ENCODE peak calls at places on chromosomes 2 and 18, in eight cellular contexts. One of them, this sample, is unnamed.

GRCh38 chr18:74951165-74951760 is 257.7 kb downstream of the PTGR3 start:
- DNase-seq in GM03348: peak
- DNase-seq in T-helper 9 cell: no peak
- DNase-seq in iPS-NIHi11: no peak
- DNase-seq in stimulated activated CD4-positive, alpha-beta T cell treated with anti-CD3 and anti-CD28 coated beads, Interleukin-15, amount 100 ng/mL, for 1 hour: no peak
- DNase-seq in MG63: peak
- DNase-seq in Right ventricle myocardium superior: peak
- DNase-seq in tibial artery: peak
- DNase-seq in this sample: peak

GRCh38 chr2:160336091-160336490 is 136.0 kb upstream of the ITGB6 start:
- DNase-seq in iPS-NIHi11: no peak
- DNase-seq in Right ventricle myocardium superior: no peak
- DNase-seq in T-helper 9 cell: no peak
- DNase-seq in MG63: no peak
- DNase-seq in GM03348: no peak
- DNase-seq in tibial artery: no peak
- DNase-seq in stimulated activated CD4-positive, alpha-beta T cell treated with anti-CD3 and anti-CD28 coated beads, Interleukin-15, amount 100 ng/mL, for 1 hour: no peak
- DNase-seq in this sample: no peak

GRCh38 chr2:153386481-153386891 is 92.1 kb downstream of the RPRM start:
- DNase-seq in MG63: no peak
- DNase-seq in Right ventricle myocardium superior: no peak
- DNase-seq in iPS-NIHi11: no peak
- DNase-seq in GM03348: no peak
- DNase-seq in stimulated activated CD4-positive, alpha-beta T cell treated with anti-CD3 and anti-CD28 coated beads, Interleukin-15, amount 100 ng/mL, for 1 hour: no peak
- DNase-seq in T-helper 9 cell: no peak
- DNase-seq in tibial artery: no peak
- DNase-seq in this sample: no peak

GRCh38 chr2:212940816-212941215 is 210.6 kb downstream of the IKZF2 start:
- DNase-seq in Right ventricle myocardium superior: no peak
- DNase-seq in T-helper 9 cell: no peak
- DNase-seq in stimulated activated CD4-positive, alpha-beta T cell treated with anti-CD3 and anti-CD28 coated beads, Interleukin-15, amount 100 ng/mL, for 1 hour: no peak
- DNase-seq in iPS-NIHi11: peak
- DNase-seq in tibial artery: no peak
- DNase-seq in MG63: no peak
- DNase-seq in GM03348: peak
- DNase-seq in this sample: no peak

GRCh38 chr18:2263303-2263702 is 308.0 kb downstream of the METTL4 start:
- DNase-seq in GM03348: no peak
- DNase-seq in T-helper 9 cell: no peak
- DNase-seq in tibial artery: no peak
- DNase-seq in iPS-NIHi11: no peak
- DNase-seq in Right ventricle myocardium superior: no peak
- DNase-seq in MG63: no peak
- DNase-seq in stimulated activated CD4-positive, alpha-beta T cell treated with anti-CD3 and anti-CD28 coated beads, Interleukin-15, amount 100 ng/mL, for 1 hour: no peak
- DNase-seq in this sample: no peak

GRCh38 chr2:96324716-96325037 is 440 bp upstream of the ITPRIPL1 start:
- DNase-seq in Right ventricle myocardium superior: no peak
- DNase-seq in MG63: no peak
- DNase-seq in GM03348: no peak
- DNase-seq in iPS-NIHi11: no peak
- DNase-seq in stimulated activated CD4-positive, alpha-beta T cell treated with anti-CD3 and anti-CD28 coated beads, Interleukin-15, amount 100 ng/mL, for 1 hour: no peak
- DNase-seq in tibial artery: no peak
- DNase-seq in T-helper 9 cell: no peak
- DNase-seq in this sample: no peak

GRCh38 chr2:149989447-149990063 is 402.0 kb upstream of the MMADHC start:
- DNase-seq in T-helper 9 cell: no peak
- DNase-seq in iPS-NIHi11: no peak
- DNase-seq in stimulated activated CD4-positive, alpha-beta T cell treated with anti-CD3 and anti-CD28 coated beads, Interleukin-15, amount 100 ng/mL, for 1 hour: no peak
- DNase-seq in GM03348: peak
- DNase-seq in tibial artery: no peak
- DNase-seq in MG63: peak
- DNase-seq in Right ventricle myocardium superior: no peak
- DNase-seq in this sample: no peak

GRCh38 chr2:1985571-1985970 is 241.3 kb upstream of the PXDN start:
- DNase-seq in GM03348: no peak
- DNase-seq in Right ventricle myocardium superior: no peak
- DNase-seq in MG63: no peak
- DNase-seq in tibial artery: no peak
- DNase-seq in iPS-NIHi11: no peak
- DNase-seq in stimulated activated CD4-positive, alpha-beta T cell treated with anti-CD3 and anti-CD28 coated beads, Interleukin-15, amount 100 ng/mL, for 1 hour: no peak
- DNase-seq in T-helper 9 cell: no peak
- DNase-seq in this sample: no peak

GRCh38 chr18:46407471-46408166 is 249.4 kb downstream of the LOXHD1 start:
- DNase-seq in tibial artery: no peak
- DNase-seq in MG63: peak
- DNase-seq in T-helper 9 cell: no peak
- DNase-seq in GM03348: peak
- DNase-seq in iPS-NIHi11: no peak
- DNase-seq in stimulated activated CD4-positive, alpha-beta T cell treated with anti-CD3 and anti-CD28 coated beads, Interleukin-15, amount 100 ng/mL, for 1 hour: no peak
- DNase-seq in Right ventricle myocardium superior: no peak
- DNase-seq in this sample: no peak